ENCODE peak calls at places on chromosomes 12 and 14, in nine cellular contexts. A is LHCN-M2; O is T1000; J is epithelial cell of prostate; F is IMR-90; R is effector CD4-positive, alpha-beta T cell; T is thoracic aorta; Y is activated CD4-positive, CD25-positive, alpha-beta regulatory T cell treated with anti-CD3 and anti-CD28 coated beads, Interleukin-2, amount 50 U/mL, for 16 hours; I is central memory CD4-positive, alpha-beta T cell. G is an unnamed sample.
A peak's percentile ranks its signal among the peaks of the same experiment; 100 is the strongest.

GRCh38 chr12:75892779-75893408 is 138.7 kb downstream of the PHLDA1 start:
- DNase-seq in A (peak; percentile 28), O (no peak), J (no peak), F (peak; percentile 85), R (no peak), T (no peak), Y (no peak), I (no peak), G (no peak)

GRCh38 chr12:31765931-31766330 is 37.1 kb upstream of the AMN1 start:
- DNase-seq in A (no peak), O (no peak), J (no peak), F (no peak), R (no peak), T (no peak), Y (no peak), I (no peak), G (no peak)

GRCh38 chr12:75747572-75747995 is 236.2 kb upstream of the KRR1 start:
- DNase-seq in A (peak; percentile 82), O (no peak), J (peak; percentile 60), F (peak; percentile 92), R (no peak), T (no peak), Y (no peak), I (no peak), G (no peak)

GRCh38 chr14:88695873-88696272 is 96.9 kb downstream of the EML5 start:
- DNase-seq in A (peak; percentile 3), O (no peak), J (peak; percentile 44), F (peak; percentile 30), R (no peak), T (no peak), Y (no peak), I (no peak), G (no peak)

GRCh38 chr14:22388669-22389625 is 200.1 kb downstream of the DAD1 start:
- DNase-seq in A (no peak), O (no peak), J (no peak), F (peak; percentile 51), R (no peak), T (no peak), Y (no peak), I (no peak), G (no peak)

GRCh38 chr12:66662729-66663128 is 16.1 kb downstream of the GRIP1 start:
- DNase-seq in A (peak; percentile 7), O (no peak), J (peak; percentile 50), F (peak; percentile 33), R (no peak), T (no peak), Y (no peak), I (no peak), G (no peak)

GRCh38 chr14:97350415-97350814 is 553.2 kb downstream of the VRK1 start:
- DNase-seq in A (no peak), O (no peak), J (no peak), F (no peak), R (no peak), T (no peak), Y (no peak), I (no peak), G (no peak)

GRCh38 chr14:101476931-101477553 is 84.3 kb upstream of the DIO3 start:
- DNase-seq in A (no peak), O (peak; percentile 10), J (no peak), F (no peak), R (no peak), T (no peak), Y (no peak), I (no peak), G (peak; percentile 71)

GRCh38 chr12:31845613-31846321 is 113.4 kb upstream of the RESF1 start:
- DNase-seq in A (no peak), O (no peak), J (no peak), F (no peak), R (no peak), T (no peak), Y (no peak), I (no peak), G (no peak)